ENCODE peak calls at places on chromosomes 11 and 22, in ten cellular contexts. One of them, this sample, is unnamed.

GRCh38 chr11:66857927-66858185 is 992 bp downstream of the LRFN4 start:
- DNase-seq in CD4-positive, alpha-beta memory T cell: no peak
- DNase-seq in foreskin fibroblast: no peak
- DNase-seq in BE2C: peak
- DNase-seq in GM12865: no peak
- DNase-seq in adrenal gland: no peak
- DNase-seq in OCI-LY7: no peak
- DNase-seq in uterus: no peak
- DNase-seq in GM23248: no peak
- DNase-seq in cardiac muscle cell: no peak
- DNase-seq in this sample: no peak

GRCh38 chr22:48587236-48587865 is 1240.3 kb downstream of the BRD1 start:
- DNase-seq in foreskin fibroblast: no peak
- DNase-seq in CD4-positive, alpha-beta memory T cell: no peak
- DNase-seq in cardiac muscle cell: no peak
- DNase-seq in OCI-LY7: no peak
- DNase-seq in uterus: no peak
- DNase-seq in GM12865: no peak
- DNase-seq in adrenal gland: no peak
- DNase-seq in GM23248: no peak
- DNase-seq in BE2C: no peak
- DNase-seq in this sample: no peak

GRCh38 chr22:28923826-28924732 is 40.7 kb downstream of the ZNRF3 start:
- DNase-seq in foreskin fibroblast: no peak
- DNase-seq in CD4-positive, alpha-beta memory T cell: no peak
- DNase-seq in uterus: no peak
- DNase-seq in cardiac muscle cell: no peak
- DNase-seq in OCI-LY7: no peak
- DNase-seq in BE2C: peak
- DNase-seq in adrenal gland: peak
- DNase-seq in GM23248: no peak
- DNase-seq in GM12865: no peak
- DNase-seq in this sample: no peak

GRCh38 chr22:46036558-46037408 is 59.8 kb upstream of the WNT7B start:
- DNase-seq in GM12865: peak
- DNase-seq in foreskin fibroblast: peak
- DNase-seq in BE2C: peak
- DNase-seq in CD4-positive, alpha-beta memory T cell: peak
- DNase-seq in adrenal gland: no peak
- DNase-seq in GM23248: peak
- DNase-seq in uterus: peak
- DNase-seq in cardiac muscle cell: peak
- DNase-seq in OCI-LY7: peak
- DNase-seq in this sample: no peak

GRCh38 chr22:30212363-30212995 is 34.1 kb downstream of the LIF start:
- DNase-seq in CD4-positive, alpha-beta memory T cell: no peak
- DNase-seq in GM12865: no peak
- DNase-seq in OCI-LY7: no peak
- DNase-seq in cardiac muscle cell: peak
- DNase-seq in BE2C: no peak
- DNase-seq in uterus: peak
- DNase-seq in adrenal gland: peak
- DNase-seq in foreskin fibroblast: peak
- DNase-seq in GM23248: peak
- DNase-seq in this sample: no peak

GRCh38 chr22:38982008-38982927 is at the start of gene APOBEC3B:
- DNase-seq in GM12865: peak
- DNase-seq in GM23248: peak
- DNase-seq in OCI-LY7: peak
- DNase-seq in foreskin fibroblast: peak
- DNase-seq in BE2C: peak
- DNase-seq in uterus: peak
- DNase-seq in adrenal gland: peak
- DNase-seq in CD4-positive, alpha-beta memory T cell: peak
- DNase-seq in cardiac muscle cell: peak
- DNase-seq in this sample: peak

GRCh38 chr11:77370217-77370616 is 68.7 kb upstream of the GDPD4 start:
- DNase-seq in OCI-LY7: no peak
- DNase-seq in foreskin fibroblast: no peak
- DNase-seq in GM12865: no peak
- DNase-seq in GM23248: no peak
- DNase-seq in uterus: no peak
- DNase-seq in adrenal gland: no peak
- DNase-seq in BE2C: no peak
- DNase-seq in CD4-positive, alpha-beta memory T cell: no peak
- DNase-seq in cardiac muscle cell: no peak
- DNase-seq in this sample: no peak

GRCh38 chr22:50695421-50696250 is 23.0 kb downstream of the SHANK3 start:
- DNase-seq in OCI-LY7: no peak
- DNase-seq in cardiac muscle cell: no peak
- DNase-seq in uterus: no peak
- DNase-seq in GM12865: no peak
- DNase-seq in GM23248: no peak
- DNase-seq in BE2C: peak
- DNase-seq in adrenal gland: no peak
- DNase-seq in foreskin fibroblast: no peak
- DNase-seq in CD4-positive, alpha-beta memory T cell: no peak
- DNase-seq in this sample: no peak

GRCh38 chr11:79403839-79404238 is 37.0 kb downstream of the TENM4 start:
- DNase-seq in OCI-LY7: no peak
- DNase-seq in GM12865: no peak
- DNase-seq in CD4-positive, alpha-beta memory T cell: no peak
- DNase-seq in foreskin fibroblast: no peak
- DNase-seq in GM23248: no peak
- DNase-seq in cardiac muscle cell: no peak
- DNase-seq in adrenal gland: peak
- DNase-seq in uterus: no peak
- DNase-seq in BE2C: no peak
- DNase-seq in this sample: no peak

GRCh38 chr22:28822930-28823481 is 22.6 kb upstream of the XBP1 start:
- DNase-seq in foreskin fibroblast: no peak
- DNase-seq in uterus: no peak
- DNase-seq in adrenal gland: no peak
- DNase-seq in BE2C: no peak
- DNase-seq in cardiac muscle cell: no peak
- DNase-seq in GM23248: no peak
- DNase-seq in GM12865: peak
- DNase-seq in CD4-positive, alpha-beta memory T cell: peak
- DNase-seq in OCI-LY7: peak
- DNase-seq in this sample: no peak

GRCh38 chr22:38213319-38214247 is 11.8 kb downstream of the MAFF start:
- DNase-seq in foreskin fibroblast: peak
- DNase-seq in adrenal gland: no peak
- DNase-seq in GM23248: no peak
- DNase-seq in OCI-LY7: peak
- DNase-seq in CD4-positive, alpha-beta memory T cell: no peak
- DNase-seq in cardiac muscle cell: no peak
- DNase-seq in GM12865: peak
- DNase-seq in BE2C: no peak
- DNase-seq in uterus: no peak
- DNase-seq in this sample: no peak

GRCh38 chr11:17865765-17866428 is 131.3 kb downstream of the KCNC1 start:
- DNase-seq in cardiac muscle cell: no peak
- DNase-seq in GM12865: no peak
- DNase-seq in adrenal gland: no peak
- DNase-seq in foreskin fibroblast: peak
- DNase-seq in BE2C: no peak
- DNase-seq in GM23248: peak
- DNase-seq in CD4-positive, alpha-beta memory T cell: no peak
- DNase-seq in uterus: no peak
- DNase-seq in OCI-LY7: no peak
- DNase-seq in this sample: no peak

DNA sequence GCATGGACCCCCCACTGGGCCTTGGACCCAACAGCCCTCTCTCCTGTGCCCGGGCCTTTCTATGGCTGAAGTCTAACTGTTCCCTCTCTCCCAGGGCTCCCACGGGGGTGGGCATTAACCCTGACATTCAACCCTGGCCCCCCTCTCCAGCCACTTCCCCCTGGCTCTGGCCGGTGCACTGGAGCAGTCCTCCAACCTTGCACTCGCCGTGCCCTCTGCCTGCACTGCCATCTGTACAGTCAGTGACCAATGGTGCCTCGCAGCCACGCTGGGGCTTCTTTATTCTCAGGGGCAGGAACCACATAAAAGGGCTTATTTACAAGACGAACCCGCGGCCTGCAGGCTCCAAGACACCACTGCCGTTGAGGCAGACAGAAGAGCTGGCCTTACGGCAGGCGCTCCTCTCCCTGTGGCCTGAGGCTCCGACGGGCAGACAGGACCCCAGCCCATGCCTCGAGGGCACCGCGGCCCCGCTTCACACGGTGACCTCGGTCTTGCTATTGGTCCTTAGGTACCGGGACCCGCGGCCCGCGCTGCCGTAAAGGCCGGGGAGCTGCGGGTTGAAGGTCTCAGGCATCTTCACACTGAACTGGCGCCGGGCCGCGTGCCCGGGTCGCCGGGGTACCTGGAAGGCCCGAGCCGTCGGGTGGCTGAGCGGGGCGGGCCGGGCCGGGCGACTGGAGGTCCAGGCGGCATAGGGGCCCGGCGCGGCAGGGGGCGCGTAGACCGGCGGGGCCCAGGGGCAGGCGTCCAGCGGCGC is 5.4 kb downstream of the SHISA8 start:
- DNase-seq in adrenal gland: peak
- DNase-seq in cardiac muscle cell: no peak
- DNase-seq in GM12865: no peak
- DNase-seq in BE2C: no peak
- DNase-seq in foreskin fibroblast: no peak
- DNase-seq in GM23248: no peak
- DNase-seq in OCI-LY7: peak
- DNase-seq in CD4-positive, alpha-beta memory T cell: no peak
- DNase-seq in uterus: no peak
- DNase-seq in this sample: no peak
- H3K4me3 ChIP-seq in adrenal gland: peak
- H3K4me3 ChIP-seq in cardiac muscle cell: peak
- H3K4me3 ChIP-seq in GM12865: no peak
- H3K4me3 ChIP-seq in BE2C: no peak
- H3K4me3 ChIP-seq in foreskin fibroblast: no peak
- H3K4me3 ChIP-seq in GM23248: no peak
- H3K4me3 ChIP-seq in OCI-LY7: no peak
- H3K4me3 ChIP-seq in CD4-positive, alpha-beta memory T cell: no peak
- H3K4me3 ChIP-seq in uterus: peak
- H3K4me3 ChIP-seq in this sample: peak

GRCh38 chr11:721913-722811 is 16.1 kb downstream of the EPS8L2 start:
- DNase-seq in cardiac muscle cell: no peak
- DNase-seq in foreskin fibroblast: no peak
- DNase-seq in GM23248: no peak
- DNase-seq in BE2C: no peak
- DNase-seq in adrenal gland: no peak
- DNase-seq in uterus: no peak
- DNase-seq in GM12865: peak
- DNase-seq in OCI-LY7: peak
- DNase-seq in CD4-positive, alpha-beta memory T cell: peak
- DNase-seq in this sample: no peak
- H3K4me3 ChIP-seq in cardiac muscle cell: no peak
- H3K4me3 ChIP-seq in foreskin fibroblast: no peak
- H3K4me3 ChIP-seq in GM23248: no peak
- H3K4me3 ChIP-seq in BE2C: no peak
- H3K4me3 ChIP-seq in adrenal gland: no peak
- H3K4me3 ChIP-seq in uterus: no peak
- H3K4me3 ChIP-seq in GM12865: no peak
- H3K4me3 ChIP-seq in OCI-LY7: peak
- H3K4me3 ChIP-seq in CD4-positive, alpha-beta memory T cell: no peak
- H3K4me3 ChIP-seq in this sample: no peak

GRCh38 chr11:123064268-123064657 is 2.3 kb upstream of the HSPA8 start:
- DNase-seq in CD4-positive, alpha-beta memory T cell: no peak
- DNase-seq in foreskin fibroblast: peak
- DNase-seq in cardiac muscle cell: no peak
- DNase-seq in uterus: no peak
- DNase-seq in adrenal gland: no peak
- DNase-seq in GM23248: no peak
- DNase-seq in BE2C: no peak
- DNase-seq in GM12865: no peak
- DNase-seq in OCI-LY7: peak
- DNase-seq in this sample: no peak

GRCh38 chr11:123062892-123063395 is 1.0 kb upstream of the HSPA8 start:
- DNase-seq in BE2C: no peak
- DNase-seq in uterus: no peak
- DNase-seq in foreskin fibroblast: peak
- DNase-seq in cardiac muscle cell: peak
- DNase-seq in OCI-LY7: peak
- DNase-seq in CD4-positive, alpha-beta memory T cell: no peak
- DNase-seq in GM23248: peak
- DNase-seq in GM12865: peak
- DNase-seq in adrenal gland: no peak
- DNase-seq in this sample: no peak

GRCh38 chr11:123065634-123066033 is 3.7 kb upstream of the HSPA8 start:
- DNase-seq in BE2C: no peak
- DNase-seq in foreskin fibroblast: peak
- DNase-seq in OCI-LY7: peak
- DNase-seq in adrenal gland: no peak
- DNase-seq in GM12865: no peak
- DNase-seq in CD4-positive, alpha-beta memory T cell: no peak
- DNase-seq in uterus: no peak
- DNase-seq in GM23248: peak
- DNase-seq in cardiac muscle cell: peak
- DNase-seq in this sample: no peak

GRCh38 chr11:123062158-123062891 is 389 bp upstream of the HSPA8 start:
- DNase-seq in BE2C: peak
- DNase-seq in CD4-positive, alpha-beta memory T cell: peak
- DNase-seq in GM12865: peak
- DNase-seq in uterus: peak
- DNase-seq in GM23248: peak
- DNase-seq in OCI-LY7: peak
- DNase-seq in foreskin fibroblast: peak
- DNase-seq in adrenal gland: peak
- DNase-seq in cardiac muscle cell: peak
- DNase-seq in this sample: peak

GRCh38 chr11:123063396-123064267 is 1.7 kb upstream of the HSPA8 start:
- DNase-seq in cardiac muscle cell: peak
- DNase-seq in CD4-positive, alpha-beta memory T cell: peak
- DNase-seq in foreskin fibroblast: peak
- DNase-seq in adrenal gland: peak
- DNase-seq in GM12865: peak
- DNase-seq in uterus: peak
- DNase-seq in OCI-LY7: peak
- DNase-seq in BE2C: peak
- DNase-seq in GM23248: peak
- DNase-seq in this sample: no peak
- H3K4me3 ChIP-seq in cardiac muscle cell: peak
- H3K4me3 ChIP-seq in CD4-positive, alpha-beta memory T cell: peak
- H3K4me3 ChIP-seq in foreskin fibroblast: peak
- H3K4me3 ChIP-seq in adrenal gland: peak
- H3K4me3 ChIP-seq in GM12865: peak
- H3K4me3 ChIP-seq in uterus: peak
- H3K4me3 ChIP-seq in OCI-LY7: peak
- H3K4me3 ChIP-seq in BE2C: peak
- H3K4me3 ChIP-seq in GM23248: peak
- H3K4me3 ChIP-seq in this sample: peak

DNA sequence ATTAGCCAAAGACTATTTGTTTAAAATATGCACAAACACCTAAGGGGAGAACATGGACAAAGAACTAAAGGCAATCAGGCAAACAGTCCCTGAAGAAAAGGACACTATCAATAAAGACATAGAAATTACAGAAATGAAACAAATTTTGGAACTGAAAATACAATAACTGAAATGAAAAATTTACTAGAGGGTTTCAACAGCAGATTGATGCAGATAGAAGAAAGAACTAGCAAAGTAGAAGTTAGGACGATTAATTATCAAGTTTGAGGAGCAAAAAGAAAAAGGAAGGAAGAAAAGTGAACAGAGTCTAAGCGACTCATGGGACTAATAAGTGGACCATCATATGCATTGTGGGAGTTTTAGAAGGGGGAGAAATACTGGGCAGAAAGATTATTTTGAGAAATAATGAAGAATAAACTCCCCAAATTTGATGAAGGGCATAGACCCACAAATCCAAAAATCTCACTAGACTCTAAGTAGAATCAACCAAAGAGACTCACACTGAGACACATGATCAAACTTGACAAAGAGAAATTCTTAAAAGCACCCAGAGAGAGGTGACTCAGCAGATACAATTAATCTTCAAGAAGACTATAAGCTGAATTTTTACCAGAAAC is 62.9 kb downstream of the JAM3 start:
- DNase-seq in foreskin fibroblast: no peak
- DNase-seq in adrenal gland: no peak
- DNase-seq in uterus: no peak
- DNase-seq in OCI-LY7: no peak
- DNase-seq in cardiac muscle cell: no peak
- DNase-seq in CD4-positive, alpha-beta memory T cell: no peak
- DNase-seq in BE2C: no peak
- DNase-seq in GM12865: no peak
- DNase-seq in GM23248: no peak
- DNase-seq in this sample: no peak
- H3K4me3 ChIP-seq in foreskin fibroblast: no peak
- H3K4me3 ChIP-seq in adrenal gland: no peak
- H3K4me3 ChIP-seq in uterus: no peak
- H3K4me3 ChIP-seq in OCI-LY7: no peak
- H3K4me3 ChIP-seq in cardiac muscle cell: no peak
- H3K4me3 ChIP-seq in CD4-positive, alpha-beta memory T cell: no peak
- H3K4me3 ChIP-seq in BE2C: no peak
- H3K4me3 ChIP-seq in GM12865: no peak
- H3K4me3 ChIP-seq in GM23248: no peak
- H3K4me3 ChIP-seq in this sample: no peak